ENCODE peak calls at places on chromosomes 13 and 19, in seven cellular contexts. T is BE2C, E is tibial nerve, U is AG10803, L is astrocyte of the spinal cord, D is tibial artery, Y is fibroblast of lung. Z is an unnamed sample.

GRCh38 chr19:38405276-38405675 is 2.4 kb downstream of the FAM98C start:
- DNase-seq in T (no peak), E (no peak), U (no peak), L (no peak), D (no peak), Y (no peak), Z (no peak)

GRCh38 chr19:10238172-10238783 is 7.1 kb upstream of the S1PR2 start:
- DNase-seq in T (no peak), E (no peak), U (peak), L (peak), D (no peak), Y (peak), Z (no peak)

GRCh38 chr19:36128392-36128736 is 11.5 kb upstream of the CAPNS1 start:
- DNase-seq in T (no peak), E (no peak), U (no peak), L (no peak), D (no peak), Y (no peak), Z (no peak)

GRCh38 chr19:10112037-10112751 is 701 bp downstream of the P2RY11 start:
- DNase-seq in T (no peak), E (no peak), U (peak), L (no peak), D (no peak), Y (no peak), Z (no peak)

GRCh38 chr13:59690857-59691500 is 472.7 kb downstream of the DIAPH3 start:
- DNase-seq in T (no peak), E (no peak), U (peak), L (no peak), D (no peak), Y (no peak), Z (no peak)

GRCh38 chr19:4217429-4218264 is 11.7 kb upstream of the EBI3 start:
- DNase-seq in T (no peak), E (no peak), U (no peak), L (no peak), D (no peak), Y (no peak), Z (no peak)

GRCh38 chr13:37173214-37173613 is 67.8 kb upstream of the CSNK1A1L start:
- DNase-seq in T (no peak), E (no peak), U (peak), L (peak), D (no peak), Y (peak), Z (peak)

GRCh38 chr13:56561327-56561726 is 579.4 kb upstream of the PRR20A start:
- DNase-seq in T (no peak), E (no peak), U (no peak), L (no peak), D (no peak), Y (no peak), Z (no peak)

GRCh38 chr13:113042456-113042855 is 63.1 kb upstream of the F7 start:
- DNase-seq in T (no peak), E (no peak), U (no peak), L (no peak), D (no peak), Y (no peak), Z (no peak)

GRCh38 chr13:20716951-20717350 is 13.5 kb downstream of the IL17D start:
- DNase-seq in T (no peak), E (no peak), U (no peak), L (no peak), D (no peak), Y (no peak), Z (no peak)

GRCh38 chr13:36814465-36814864 is 4.6 kb upstream of the RFXAP start:
- DNase-seq in T (no peak), E (no peak), U (no peak), L (no peak), D (no peak), Y (no peak), Z (no peak)

GRCh38 chr19:17405250-17406038 is at the start of gene BST2:
- DNase-seq in T (peak), E (peak), U (peak), L (peak), D (no peak), Y (no peak), Z (no peak)

GRCh38 chr19:39996811-39997594 is at the start of gene ZNF546:
- DNase-seq in T (peak), E (peak), U (peak), L (peak), D (peak), Y (peak), Z (no peak)

GRCh38 chr13:20882206-20882605 is 20.3 kb downstream of the XPO4 start:
- DNase-seq in T (no peak), E (no peak), U (peak), L (no peak), D (no peak), Y (no peak), Z (no peak)

GRCh38 chr13:36051082-36051481 is 80.1 kb downstream of the DCLK1 start:
- DNase-seq in T (no peak), E (no peak), U (peak), L (no peak), D (no peak), Y (no peak), Z (no peak)

DNA sequence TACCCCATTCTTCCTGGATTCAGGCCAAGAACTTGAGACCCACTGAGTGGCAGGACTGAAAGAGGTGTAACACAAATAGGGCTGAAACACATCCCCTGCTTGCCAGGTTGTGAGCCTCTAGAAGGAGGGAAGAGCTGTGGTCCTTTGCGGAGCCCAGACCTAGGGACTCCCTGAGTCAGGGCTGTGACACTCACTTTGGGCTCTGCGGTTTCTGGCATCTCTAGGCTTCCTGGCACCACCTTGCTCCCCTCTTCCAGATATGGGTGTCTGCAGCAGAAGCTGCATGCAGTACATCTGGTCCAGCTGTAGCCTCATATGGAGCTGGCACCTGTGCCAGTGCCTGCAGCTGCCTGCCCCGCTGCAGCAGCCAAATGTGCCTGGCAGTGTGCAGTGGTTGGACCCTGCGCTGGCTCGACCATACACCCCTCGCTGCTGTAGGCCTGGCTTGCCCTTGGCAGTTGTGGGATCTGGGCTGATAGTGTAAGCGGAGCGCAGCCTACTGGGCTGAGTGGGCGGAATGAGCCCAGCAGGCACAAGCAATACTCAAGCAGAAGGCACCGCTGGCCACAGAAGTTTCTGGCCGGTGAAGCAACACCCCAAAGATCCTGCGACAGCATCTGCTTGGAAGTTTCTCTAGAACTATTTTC is 290.4 kb downstream of the SLITRK6 start:
- DNase-seq in T (peak), E (no peak), U (no peak), L (no peak), D (no peak), Y (peak), Z (no peak)
- TF ChIP-seq CTCF in T (peak), E (no peak), U (no peak), L (no peak), D (no peak), Y (no peak), Z (no peak)

GRCh38 chr13:105168295-105168694 is 1367.2 kb downstream of the EFNB2 start:
- DNase-seq in T (no peak), E (no peak), U (no peak), L (no peak), D (no peak), Y (no peak), Z (no peak)
- H3K4me3 ChIP-seq in T (no peak), E (no peak), U (no peak), L (no peak), D (no peak), Y (no peak), Z (no peak)

GRCh38 chr19:7919681-7920519 is at the start of gene SNAPC2:
- DNase-seq in T (peak), E (peak), U (peak), L (peak), D (peak), Y (peak), Z (peak)
- TF ChIP-seq CTCF in T (no peak), E (no peak), U (no peak), L (no peak), D (no peak), Y (no peak), Z (no peak)

GRCh38 chr13:110306960-110307696 is at the start of the genes COL4A1 and COL4A2:
- DNase-seq in T (no peak), E (peak), U (peak), L (peak), D (peak), Y (peak), Z (no peak)
- H3K4me3 ChIP-seq in T (no peak), E (peak), U (peak), L (peak), D (peak), Y (peak), Z (peak)

GRCh38 chr13:105202384-105202783 is 1333.1 kb downstream of the EFNB2 start:
- DNase-seq in T (peak), E (no peak), U (no peak), L (peak), D (no peak), Y (peak), Z (no peak)
- TF ChIP-seq CTCF in T (peak), E (peak), U (peak), L (peak), D (peak), Y (peak), Z (peak)

GRCh38 chr13:77305276-77305675 is 21.6 kb downstream of the MYCBP2 start:
- DNase-seq in T (no peak), E (no peak), U (no peak), L (no peak), D (no peak), Y (no peak), Z (no peak)
- H3K4me3 ChIP-seq in T (no peak), E (no peak), U (no peak), L (no peak), D (no peak), Y (no peak), Z (no peak)

GRCh38 chr19:55097864-55098715 is 19.3 kb downstream of the PPP1R12C start:
- DNase-seq in T (no peak), E (no peak), U (no peak), L (no peak), D (no peak), Y (no peak), Z (no peak)

GRCh38 chr19:55103190-55103589 is 14.2 kb downstream of the PPP1R12C start:
- DNase-seq in T (no peak), E (no peak), U (no peak), L (no peak), D (no peak), Y (no peak), Z (no peak)

GRCh38 chr19:55098716-55099556 is 18.5 kb downstream of the PPP1R12C start:
- DNase-seq in T (no peak), E (no peak), U (no peak), L (no peak), D (no peak), Y (no peak), Z (no peak)

GRCh38 chr19:55101261-55101660 is 16.2 kb downstream of the PPP1R12C start:
- DNase-seq in T (no peak), E (no peak), U (no peak), L (no peak), D (no peak), Y (no peak), Z (no peak)

GRCh38 chr19:55099557-55100506 is 17.6 kb downstream of the PPP1R12C start:
- DNase-seq in T (no peak), E (no peak), U (no peak), L (no peak), D (no peak), Y (no peak), Z (no peak)
- TF ChIP-seq CTCF in T (peak), E (no peak), U (peak), L (peak), D (no peak), Y (peak), Z (no peak)

GRCh38 chr13:45074721-45075120 is 45.6 kb upstream of the GTF2F2 start:
- DNase-seq in T (no peak), E (no peak), U (no peak), L (no peak), D (no peak), Y (no peak), Z (no peak)

GRCh38 chr13:45068036-45069001 is 52.0 kb upstream of the GTF2F2 start:
- DNase-seq in T (no peak), E (no peak), U (no peak), L (no peak), D (no peak), Y (no peak), Z (no peak)

GRCh38 chr13:45078003-45078402 is 42.3 kb upstream of the GTF2F2 start:
- DNase-seq in T (no peak), E (no peak), U (no peak), L (no peak), D (no peak), Y (no peak), Z (no peak)

GRCh38 chr13:45073809-45074208 is 46.5 kb upstream of the GTF2F2 start:
- DNase-seq in T (peak), E (no peak), U (no peak), L (no peak), D (no peak), Y (no peak), Z (no peak)
- H3K4me3 ChIP-seq in T (no peak), E (no peak), U (no peak), L (no peak), D (no peak), Y (no peak), Z (no peak)

GRCh38 chr19:30222428-30222873 is 149.7 kb upstream of the ZNF536 start:
- DNase-seq in T (no peak), E (no peak), U (no peak), L (no peak), D (no peak), Y (no peak), Z (no peak)
- TF ChIP-seq CTCF in T (peak), E (peak), U (peak), L (peak), D (peak), Y (no peak), Z (peak)

GRCh38 chr13:27118428-27119054 is 53.1 kb downstream of the USP12 start:
- DNase-seq in T (no peak), E (no peak), U (no peak), L (no peak), D (no peak), Y (no peak), Z (no peak)

GRCh38 chr13:27120811-27121210 is 50.8 kb downstream of the USP12 start:
- DNase-seq in T (no peak), E (no peak), U (peak), L (peak), D (no peak), Y (no peak), Z (no peak)

GRCh38 chr13:27120011-27120410 is 51.6 kb downstream of the USP12 start:
- DNase-seq in T (no peak), E (no peak), U (peak), L (no peak), D (no peak), Y (no peak), Z (no peak)

GRCh38 chr13:27117947-27118346 is 53.7 kb downstream of the USP12 start:
- DNase-seq in T (no peak), E (no peak), U (no peak), L (no peak), D (no peak), Y (no peak), Z (no peak)

GRCh38 chr13:27117158-27117557 is 54.5 kb downstream of the USP12 start:
- DNase-seq in T (no peak), E (no peak), U (no peak), L (peak), D (no peak), Y (peak), Z (no peak)
- H3K4me3 ChIP-seq in T (no peak), E (no peak), U (no peak), L (no peak), D (no peak), Y (no peak), Z (no peak)